ENCODE peak calls at places on chromosomes 5 and 9, in eight cellular contexts. Z is DND-41, T is spleen, X is heart right ventricle, K is prostate gland, N is transverse colon, W is Panc1, M is PC-9. E is an unnamed sample.
A peak's percentile ranks its signal among the peaks of the same experiment; 100 is the strongest.

GRCh38 chr5:943201-943873 is 50.7 kb downstream of the TRIP13 start:
- DNase-seq in Z (no peak), T (no peak), X (no peak), K (no peak), N (no peak), W (no peak), M (no peak), E (no peak)

GRCh38 chr5:10671041-10672008 is 89.7 kb downstream of the DAP start:
- DNase-seq in Z (no peak), T (no peak), X (no peak), K (no peak), N (no peak), W (no peak), M (no peak), E (no peak)

GRCh38 chr5:132002701-132003100 is 8.8 kb downstream of the ACSL6 start:
- DNase-seq in Z (no peak), T (peak; percentile 71), X (no peak), K (no peak), N (no peak), W (no peak), M (no peak), E (no peak)

GRCh38 chr5:172667786-172668735 is 27.0 kb downstream of the NEURL1B start:
- DNase-seq in Z (no peak), T (no peak), X (no peak), K (no peak), N (peak; percentile 59), W (no peak), M (no peak), E (no peak)

GRCh38 chr5:145943674-145944121 is 7.3 kb downstream of the SH3RF2 start:
- DNase-seq in Z (no peak), T (no peak), X (no peak), K (no peak), N (peak; percentile 44), W (no peak), M (peak; percentile 83), E (no peak)

GRCh38 chr5:140555747-140556312 is 1.4 kb downstream of the SRA1 start:
- DNase-seq in Z (no peak), T (no peak), X (no peak), K (no peak), N (no peak), W (no peak), M (no peak), E (no peak)

GRCh38 chr9:93968451-93969327 is 13.5 kb upstream of the BARX1 start:
- DNase-seq in Z (no peak), T (no peak), X (no peak), K (peak; percentile 2), N (no peak), W (no peak), M (no peak), E (no peak)

GRCh38 chr9:91516781-91517180 is 93.1 kb upstream of the NFIL3 start:
- DNase-seq in Z (no peak), T (no peak), X (no peak), K (no peak), N (no peak), W (no peak), M (no peak), E (no peak)

GRCh38 chr5:7078901-7079300 is 317.0 kb upstream of the ADCY2 start:
- DNase-seq in Z (no peak), T (no peak), X (no peak), K (no peak), N (no peak), W (peak; percentile 4), M (no peak), E (no peak)

GRCh38 chr9:136004712-136005111 is 43.5 kb upstream of the UBAC1 start:
- DNase-seq in Z (no peak), T (no peak), X (no peak), K (no peak), N (no peak), W (no peak), M (no peak), E (no peak)

GRCh38 chr5:151906246-151906645 is 18.4 kb downstream of the GLRA1 start:
- DNase-seq in Z (no peak), T (no peak), X (no peak), K (no peak), N (no peak), W (no peak), M (no peak), E (no peak)

GRCh38 chr5:154308457-154309360 is 118.2 kb downstream of the GALNT10 start:
- DNase-seq in Z (no peak), T (no peak), X (no peak), K (no peak), N (no peak), W (no peak), M (peak; percentile 79), E (no peak)

GRCh38 chr9:92637331-92637730 is 32.6 kb downstream of the IPPK start:
- DNase-seq in Z (no peak), T (peak; percentile 62), X (no peak), K (no peak), N (no peak), W (no peak), M (no peak), E (no peak)

GRCh38 chr9:132242621-132243155 is 80.8 kb downstream of the NTNG2 start:
- DNase-seq in Z (no peak), T (no peak), X (no peak), K (no peak), N (no peak), W (no peak), M (no peak), E (no peak)

GRCh38 chr9:113375057-113376023 is 1.4 kb downstream of the HDHD3 start:
- DNase-seq in Z (no peak), T (peak; percentile 33), X (no peak), K (no peak), N (peak; percentile 75), W (no peak), M (peak; percentile 46), E (no peak)

GRCh38 chr5:169781452-169782345 is 144.6 kb downstream of the DOCK2 start:
- DNase-seq in Z (peak; percentile 24), T (no peak), X (no peak), K (peak; percentile 49), N (no peak), W (no peak), M (no peak), E (no peak)
- H3K27me3 ChIP-seq in Z (no peaks in the 10 kb centered on the region), T (no peaks in the 10 kb centered on the region), X (no peaks in the 10 kb centered on the region), K (no peaks in the 10 kb centered on the region), N (no peaks in the 10 kb centered on the region), W (no peaks in the 10 kb centered on the region), M (no peaks in the 10 kb centered on the region), E (no peaks in the 10 kb centered on the region)

DNA sequence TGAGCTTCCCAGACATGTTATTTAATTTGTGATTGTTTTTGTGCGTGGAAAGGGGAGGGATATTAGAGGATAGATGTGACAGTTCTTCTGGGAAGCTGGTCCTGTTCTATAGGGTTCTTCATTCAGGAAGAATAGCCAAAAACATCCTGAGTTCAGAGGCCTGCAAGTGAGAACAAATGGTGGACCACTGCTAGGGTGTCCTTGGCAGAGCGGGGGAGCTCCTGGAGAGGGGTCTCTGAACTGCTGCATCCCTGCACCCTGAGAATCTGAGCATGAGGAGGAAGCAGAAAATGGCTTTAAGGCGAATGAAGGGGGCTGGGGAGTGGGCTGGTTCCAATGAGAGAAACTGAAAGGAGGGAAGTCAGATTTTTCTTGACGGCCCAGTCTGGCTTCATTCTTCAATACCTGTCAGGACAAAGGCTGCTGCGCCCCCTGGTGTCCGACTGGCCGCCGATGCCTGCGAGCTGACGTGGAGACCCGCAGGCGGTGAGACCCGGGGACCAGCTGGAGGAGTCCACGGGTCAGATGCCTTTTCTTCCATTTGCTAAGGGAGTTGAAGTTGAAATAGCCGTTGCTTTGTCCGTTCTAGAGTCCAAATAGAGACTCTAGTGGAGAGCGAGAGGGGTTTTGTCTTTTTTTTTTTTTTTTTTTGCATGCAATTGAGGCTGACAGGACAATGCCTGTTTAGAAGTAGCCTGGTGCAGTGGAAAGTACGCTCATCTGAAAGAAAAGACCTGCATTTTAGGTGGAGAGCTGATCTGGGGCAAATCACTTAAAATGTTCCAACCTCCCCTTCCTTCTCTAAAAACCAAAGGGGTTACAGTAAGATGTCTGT is 39.5 kb upstream of the NFIB start:
- DNase-seq in Z (peak; percentile 77), T (peak; percentile 92), X (peak; percentile 97), K (peak; percentile 94), N (peak; percentile 90), W (no peak), M (peak; percentile 39), E (peak; percentile 14)
- H3K4me3 ChIP-seq in Z (no peak overlapping the region), T (no peak overlapping the region), X (no peak overlapping the region), K (no peak overlapping the region), N (no peak overlapping the region), W (no peak overlapping the region), M (peak overlapping the region; percentile 29), E (no peak overlapping the region)

DNA sequence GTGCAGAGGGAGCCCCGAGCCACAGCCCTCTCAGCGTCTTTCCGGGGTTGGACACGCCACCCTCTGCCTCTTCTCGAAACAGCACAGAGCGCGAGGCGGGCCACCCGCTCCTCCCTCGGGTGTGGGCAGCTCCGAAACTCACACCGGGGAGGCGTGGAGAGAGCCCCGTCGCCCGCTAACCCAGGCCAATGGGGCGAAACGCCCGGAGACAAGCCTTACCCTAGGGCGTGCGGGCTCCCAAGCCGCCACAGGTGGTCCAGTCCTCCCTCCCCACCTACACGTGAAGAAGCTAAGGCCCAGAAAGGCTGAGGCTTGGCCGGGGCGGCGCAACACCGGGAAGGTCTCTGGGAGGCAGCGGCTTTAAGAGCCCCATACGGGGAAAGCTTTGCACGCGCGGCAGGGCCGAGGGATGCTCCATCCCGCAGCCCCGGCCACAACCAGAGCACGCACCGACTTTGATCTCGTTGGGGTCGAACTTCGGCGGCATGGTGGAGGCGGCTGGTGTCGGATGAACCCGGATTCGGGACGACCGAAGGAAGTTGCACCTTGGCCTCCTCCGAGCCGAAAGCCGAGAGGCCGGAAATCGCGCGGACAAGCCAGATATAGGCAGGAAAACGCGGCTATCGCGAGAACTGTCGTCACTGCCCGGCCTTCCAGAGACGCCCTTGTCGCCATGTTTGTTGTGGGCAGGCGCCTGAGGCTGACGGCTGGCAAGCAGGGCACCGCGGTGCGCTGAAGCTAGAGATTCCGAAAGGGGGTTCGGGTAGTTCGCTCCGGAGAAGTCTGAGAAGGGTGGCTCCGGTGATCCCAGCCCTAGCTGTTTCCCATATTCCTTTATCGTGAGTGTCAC is at the start of the genes LRSAM1 and RPL12:
- DNase-seq in Z (peak; percentile 95), T (peak; percentile 98), X (peak; percentile 98), K (peak; percentile 96), N (peak; percentile 97), W (no peak), M (peak; percentile 78), E (peak; percentile 56)
- TF ChIP-seq CTCF in Z (peak; percentile 31), T (peak; percentile 35), X (no peak), K (no peak), N (peak; percentile 25), W (no peak), M (no peak), E (no peak)

GRCh38 chr9:69580582-69580945 is 91.6 kb downstream of the APBA1 start:
- DNase-seq in Z (no peak), T (no peak), X (no peak), K (no peak), N (no peak), W (no peak), M (no peak), E (no peak)
- H3K27me3 ChIP-seq in Z (no peaks in the 10 kb centered on the region), T (no peaks in the 10 kb centered on the region), X (no peaks in the 10 kb centered on the region), K (no peaks in the 10 kb centered on the region), N (no peaks in the 10 kb centered on the region), W (no peaks in the 10 kb centered on the region), M (no peaks in the 10 kb centered on the region), E (no peaks in the 10 kb centered on the region)